ENCODE peak calls at places on chromosome 6, in nine cellular contexts. One of them, this sample, is unnamed.

GRCh38 chr6:82507112-82507511 is 143.5 kb downstream of the TPBG start:
- DNase-seq in stimulated activated CD4-positive, alpha-beta T cell treated with anti-CD3 and anti-CD28 coated beads, Interleukin-4, amount 100 ng/mL, for 1 hour: no peak
- DNase-seq in RPMI7951: peak
- DNase-seq in endothelial cell of umbilical vein: no peak
- DNase-seq in activated CD4-positive, alpha-beta T cell treated with anti-CD3 and anti-CD28 coated beads for 36 hours: no peak
- DNase-seq in immature natural killer cell: no peak
- DNase-seq in heart right ventricle: no peak
- DNase-seq in amniotic stem cell: no peak
- DNase-seq in pancreas: no peak
- DNase-seq in this sample: no peak

GRCh38 chr6:45377555-45378323 is at the start of gene SUPT3H:
- DNase-seq in stimulated activated CD4-positive, alpha-beta T cell treated with anti-CD3 and anti-CD28 coated beads, Interleukin-4, amount 100 ng/mL, for 1 hour: peak
- DNase-seq in RPMI7951: peak
- DNase-seq in endothelial cell of umbilical vein: peak
- DNase-seq in activated CD4-positive, alpha-beta T cell treated with anti-CD3 and anti-CD28 coated beads for 36 hours: peak
- DNase-seq in immature natural killer cell: peak
- DNase-seq in heart right ventricle: peak
- DNase-seq in amniotic stem cell: peak
- DNase-seq in pancreas: peak
- DNase-seq in this sample: peak

GRCh38 chr6:164401871-164402270 is 907.5 kb downstream of the C6orf118 start:
- DNase-seq in stimulated activated CD4-positive, alpha-beta T cell treated with anti-CD3 and anti-CD28 coated beads, Interleukin-4, amount 100 ng/mL, for 1 hour: no peak
- DNase-seq in RPMI7951: peak
- DNase-seq in endothelial cell of umbilical vein: no peak
- DNase-seq in activated CD4-positive, alpha-beta T cell treated with anti-CD3 and anti-CD28 coated beads for 36 hours: no peak
- DNase-seq in immature natural killer cell: no peak
- DNase-seq in heart right ventricle: no peak
- DNase-seq in amniotic stem cell: no peak
- DNase-seq in pancreas: no peak
- DNase-seq in this sample: no peak

GRCh38 chr6:53119772-53120409 is 28.8 kb downstream of the GCM1 start:
- DNase-seq in stimulated activated CD4-positive, alpha-beta T cell treated with anti-CD3 and anti-CD28 coated beads, Interleukin-4, amount 100 ng/mL, for 1 hour: no peak
- DNase-seq in RPMI7951: peak
- DNase-seq in endothelial cell of umbilical vein: no peak
- DNase-seq in activated CD4-positive, alpha-beta T cell treated with anti-CD3 and anti-CD28 coated beads for 36 hours: no peak
- DNase-seq in immature natural killer cell: no peak
- DNase-seq in heart right ventricle: no peak
- DNase-seq in amniotic stem cell: no peak
- DNase-seq in pancreas: peak
- DNase-seq in this sample: peak

GRCh38 chr6:44131880-44132279 is 4.5 kb downstream of the TMEM63B start:
- DNase-seq in stimulated activated CD4-positive, alpha-beta T cell treated with anti-CD3 and anti-CD28 coated beads, Interleukin-4, amount 100 ng/mL, for 1 hour: no peak
- DNase-seq in RPMI7951: no peak
- DNase-seq in endothelial cell of umbilical vein: no peak
- DNase-seq in activated CD4-positive, alpha-beta T cell treated with anti-CD3 and anti-CD28 coated beads for 36 hours: no peak
- DNase-seq in immature natural killer cell: no peak
- DNase-seq in heart right ventricle: no peak
- DNase-seq in amniotic stem cell: no peak
- DNase-seq in pancreas: no peak
- DNase-seq in this sample: no peak

GRCh38 chr6:20711518-20711917 is 177.3 kb downstream of the CDKAL1 start:
- DNase-seq in stimulated activated CD4-positive, alpha-beta T cell treated with anti-CD3 and anti-CD28 coated beads, Interleukin-4, amount 100 ng/mL, for 1 hour: no peak
- DNase-seq in RPMI7951: no peak
- DNase-seq in endothelial cell of umbilical vein: peak
- DNase-seq in activated CD4-positive, alpha-beta T cell treated with anti-CD3 and anti-CD28 coated beads for 36 hours: no peak
- DNase-seq in immature natural killer cell: no peak
- DNase-seq in heart right ventricle: no peak
- DNase-seq in amniotic stem cell: no peak
- DNase-seq in pancreas: no peak
- DNase-seq in this sample: no peak

GRCh38 chr6:24720131-24720603 is 1.2 kb upstream of the C6orf62 start:
- DNase-seq in stimulated activated CD4-positive, alpha-beta T cell treated with anti-CD3 and anti-CD28 coated beads, Interleukin-4, amount 100 ng/mL, for 1 hour: peak
- DNase-seq in RPMI7951: peak
- DNase-seq in endothelial cell of umbilical vein: peak
- DNase-seq in activated CD4-positive, alpha-beta T cell treated with anti-CD3 and anti-CD28 coated beads for 36 hours: peak
- DNase-seq in immature natural killer cell: peak
- DNase-seq in heart right ventricle: peak
- DNase-seq in amniotic stem cell: peak
- DNase-seq in pancreas: peak
- DNase-seq in this sample: peak

GRCh38 chr6:33592595-33593413 is 12.7 kb upstream of the BAK1 start:
- DNase-seq in stimulated activated CD4-positive, alpha-beta T cell treated with anti-CD3 and anti-CD28 coated beads, Interleukin-4, amount 100 ng/mL, for 1 hour: peak
- DNase-seq in RPMI7951: no peak
- DNase-seq in endothelial cell of umbilical vein: no peak
- DNase-seq in activated CD4-positive, alpha-beta T cell treated with anti-CD3 and anti-CD28 coated beads for 36 hours: peak
- DNase-seq in immature natural killer cell: peak
- DNase-seq in heart right ventricle: no peak
- DNase-seq in amniotic stem cell: no peak
- DNase-seq in pancreas: no peak
- DNase-seq in this sample: no peak

GRCh38 chr6:145498425-145498824 is 236.9 kb downstream of the EPM2A start:
- DNase-seq in stimulated activated CD4-positive, alpha-beta T cell treated with anti-CD3 and anti-CD28 coated beads, Interleukin-4, amount 100 ng/mL, for 1 hour: no peak
- DNase-seq in RPMI7951: no peak
- DNase-seq in endothelial cell of umbilical vein: no peak
- DNase-seq in activated CD4-positive, alpha-beta T cell treated with anti-CD3 and anti-CD28 coated beads for 36 hours: no peak
- DNase-seq in immature natural killer cell: no peak
- DNase-seq in heart right ventricle: no peak
- DNase-seq in amniotic stem cell: no peak
- DNase-seq in pancreas: no peak
- DNase-seq in this sample: no peak

GRCh38 chr6:47924001-47924400 is 142.2 kb downstream of the OPN5 start:
- DNase-seq in stimulated activated CD4-positive, alpha-beta T cell treated with anti-CD3 and anti-CD28 coated beads, Interleukin-4, amount 100 ng/mL, for 1 hour: no peak
- DNase-seq in RPMI7951: no peak
- DNase-seq in endothelial cell of umbilical vein: no peak
- DNase-seq in activated CD4-positive, alpha-beta T cell treated with anti-CD3 and anti-CD28 coated beads for 36 hours: no peak
- DNase-seq in immature natural killer cell: no peak
- DNase-seq in heart right ventricle: no peak
- DNase-seq in amniotic stem cell: no peak
- DNase-seq in pancreas: no peak
- DNase-seq in this sample: no peak

GRCh38 chr6:106103728-106104109 is 17.6 kb downstream of the PRDM1 start:
- DNase-seq in stimulated activated CD4-positive, alpha-beta T cell treated with anti-CD3 and anti-CD28 coated beads, Interleukin-4, amount 100 ng/mL, for 1 hour: peak
- DNase-seq in RPMI7951: no peak
- DNase-seq in endothelial cell of umbilical vein: no peak
- DNase-seq in activated CD4-positive, alpha-beta T cell treated with anti-CD3 and anti-CD28 coated beads for 36 hours: peak
- DNase-seq in immature natural killer cell: peak
- DNase-seq in heart right ventricle: no peak
- DNase-seq in amniotic stem cell: no peak
- DNase-seq in pancreas: no peak
- DNase-seq in this sample: no peak

GRCh38 chr6:168242655-168243225 is 76.8 kb downstream of the DACT2 start:
- DNase-seq in stimulated activated CD4-positive, alpha-beta T cell treated with anti-CD3 and anti-CD28 coated beads, Interleukin-4, amount 100 ng/mL, for 1 hour: no peak
- DNase-seq in RPMI7951: no peak
- DNase-seq in endothelial cell of umbilical vein: no peak
- DNase-seq in activated CD4-positive, alpha-beta T cell treated with anti-CD3 and anti-CD28 coated beads for 36 hours: no peak
- DNase-seq in immature natural killer cell: no peak
- DNase-seq in heart right ventricle: no peak
- DNase-seq in amniotic stem cell: no peak
- DNase-seq in pancreas: no peak
- DNase-seq in this sample: no peak